ENCODE peak calls at places on chromosomes 7 and 10, in six cellular contexts. D is neuronal stem cell, M is mesenchymal stem cell, L is IMR-90, F is H1, A is trophoblast cell. G is an unnamed sample.

GRCh38 chr7:5232485-5232837 is 42.4 kb downstream of the WIPI2 start:
- DNase-seq in L (no peak), M (no peak), F (no peak), D (no peak), A (no peak), G (no peak)

GRCh38 chr7:82469207-82469606 is 25.6 kb upstream of the CACNA2D1 start:
- DNase-seq in A (no peak), F (no peak), L (no peak), M (no peak), D (no peak), G (no peak)

GRCh38 chr10:86690657-86691084 is 22.4 kb downstream of the LDB3 start:
- DNase-seq in L (no peak), M (no peak), A (no peak), D (no peak), F (no peak), G (no peak)

GRCh38 chr10:71621263-71621751 is 98.3 kb downstream of the C10orf105 start:
- DNase-seq in F (no peak), M (peak), A (no peak), D (no peak), L (no peak), G (peak)

GRCh38 chr10:107915277-107915634 is 750.8 kb upstream of the SORCS1 start:
- DNase-seq in D (no peak), A (no peak), F (no peak), M (peak), L (no peak), G (no peak)

GRCh38 chr7:151411551-151411950 is 1.7 kb upstream of the WDR86 start:
- DNase-seq in M (no peak), D (no peak), A (no peak), F (no peak), L (no peak), G (peak)

GRCh38 chr10:12534824-12535223 is 185.5 kb downstream of the CAMK1D start:
- DNase-seq in F (no peak), L (peak), D (no peak), M (peak), A (peak), G (no peak)

GRCh38 chr10:102644066-102644645 is at the start of gene TRIM8:
- DNase-seq in L (no peak), D (no peak), F (no peak), A (peak), M (peak), G (peak)

GRCh38 chr10:131532745-131533341 is 221.3 kb upstream of the TCERG1L start:
- DNase-seq in A (no peak), L (no peak), F (no peak), D (no peak), M (no peak), G (no peak)

DNA sequence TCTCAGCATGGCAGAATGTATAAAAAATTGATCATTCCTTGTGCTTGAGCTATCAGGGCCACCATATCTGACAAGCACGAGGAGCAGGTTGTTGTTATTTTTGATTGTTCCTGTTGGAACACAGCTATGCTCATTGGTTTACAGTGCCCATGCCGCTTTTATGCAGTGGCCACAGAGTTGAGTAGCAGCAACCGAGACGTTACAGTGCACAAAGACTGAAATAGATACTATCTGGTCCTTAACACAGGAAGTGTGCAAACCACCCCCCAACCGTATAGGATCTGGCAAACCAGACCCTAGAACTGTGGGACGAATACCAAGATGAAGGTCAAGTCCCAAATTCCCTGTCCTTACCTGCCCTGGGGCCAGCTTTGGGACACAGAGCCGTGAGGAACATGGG is 216.6 kb downstream of the KLF6 start:
- DNase-seq in D (no peak), A (no peak), L (no peak), M (no peak), F (no peak), G (no peak)
- H2BK5ac ChIP-seq in D (no peak), A (no peak), L (no peak), M (no peak), F (no peak), G (no peak)

GRCh38 chr10:119316002-119316358 is 108.6 kb downstream of the GRK5 start:
- DNase-seq in L (no peak), M (peak), D (no peak), F (no peak), A (no peak), G (no peak)
- H2AFZ ChIP-seq in L (no peak), M (no peak), D (peak), F (no peak), A (no peak), G (no peak)

DNA sequence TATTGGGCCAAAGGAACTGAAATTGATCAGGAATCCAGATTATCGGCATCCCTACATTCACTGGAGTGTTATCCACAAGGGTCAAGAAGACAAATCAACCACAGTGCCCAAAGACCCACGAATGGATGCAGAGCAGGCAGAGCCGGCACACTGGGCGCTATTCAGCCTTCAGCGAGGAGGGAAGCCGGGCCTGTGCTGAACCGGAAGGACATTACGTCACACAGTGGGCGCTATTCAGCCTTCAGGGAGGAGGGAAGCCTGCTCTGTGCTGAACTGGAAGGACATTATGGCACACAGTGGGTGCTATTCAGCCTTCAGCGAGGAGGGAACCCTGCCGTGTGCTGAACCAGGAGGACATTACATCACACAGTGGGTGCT is 258.8 kb downstream of the ZMYND11 start:
- DNase-seq in M (no peak), L (no peak), D (no peak), F (no peak), A (no peak), G (no peak)
- H2AK5ac ChIP-seq in M (no peak), L (peak), D (no peak), F (peak), A (peak), G (no peak)

DNA sequence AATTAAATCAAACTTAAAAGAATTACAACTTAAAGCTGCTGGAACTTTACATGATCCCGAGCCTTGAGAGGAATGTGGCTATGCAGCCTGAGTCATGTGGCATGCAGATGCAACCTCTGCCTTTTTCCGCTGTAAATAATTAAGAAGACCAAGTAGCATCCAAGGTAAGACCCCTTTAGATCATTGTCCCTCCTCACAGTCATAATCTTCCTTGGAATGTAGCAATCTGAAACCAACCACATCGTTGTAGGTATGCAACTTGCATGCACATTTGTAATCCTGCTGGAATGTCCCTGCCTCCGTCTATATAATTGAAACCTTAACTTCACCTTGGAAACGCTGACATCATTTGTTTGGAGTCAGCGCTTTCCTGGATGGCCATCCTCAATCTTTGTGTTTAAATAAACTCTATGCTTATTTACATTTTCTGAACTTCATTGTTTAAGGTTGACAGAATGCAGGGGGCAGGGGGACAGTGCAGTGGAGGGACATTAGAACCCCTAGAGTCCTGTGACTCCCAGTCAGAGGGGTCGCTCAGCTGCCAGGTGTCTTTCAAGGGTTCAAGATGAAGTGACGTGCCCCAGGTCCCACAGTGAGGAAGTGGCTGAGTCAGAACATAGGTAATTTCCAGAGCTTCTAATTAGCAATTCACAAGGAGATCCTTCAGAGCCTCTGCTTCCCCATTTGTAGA is 110.7 kb downstream of the RALA start:
- DNase-seq in D (peak), L (peak), A (peak), M (peak), F (no peak), G (no peak)
- H2BK5ac ChIP-seq in D (no peak), L (peak), A (no peak), M (peak), F (peak), G (no peak)

DNA sequence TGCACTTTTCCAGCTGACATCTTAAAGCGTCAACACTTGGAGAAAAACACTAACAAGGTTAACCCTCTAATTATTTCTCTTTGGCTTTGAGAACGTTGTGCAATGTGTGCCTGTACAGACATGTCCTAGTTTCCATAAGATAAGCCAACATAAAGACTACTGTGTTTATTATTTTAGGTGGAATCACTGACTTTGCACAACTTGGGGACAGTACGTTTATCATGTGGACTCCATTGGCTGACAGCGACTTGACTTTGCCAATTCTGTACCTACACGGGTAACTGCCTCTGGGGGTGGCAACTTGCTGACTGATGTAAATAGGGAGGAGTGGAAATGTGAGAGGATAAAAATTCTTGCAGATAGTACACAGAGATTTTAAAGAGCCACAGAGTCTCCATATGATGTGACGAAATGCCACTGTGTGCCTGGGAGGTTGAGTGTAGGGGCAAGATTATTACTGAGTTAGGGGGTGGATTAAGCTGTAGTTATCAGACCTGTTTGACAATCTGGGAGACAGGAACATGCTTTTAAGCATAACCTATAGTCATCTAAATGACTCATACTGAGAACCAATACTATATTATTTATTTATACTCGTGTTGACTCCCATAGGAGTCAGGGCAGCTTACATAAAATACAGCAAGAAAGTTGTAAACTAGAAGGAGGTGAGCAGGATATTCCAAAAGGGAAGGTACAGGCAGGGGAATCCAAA is 21.0 kb downstream of the SLC13A4 start:
- DNase-seq in F (no peak), M (no peak), L (peak), D (no peak), A (peak), G (no peak)
- H2AFZ ChIP-seq in F (no peak), M (no peak), L (no peak), D (no peak), A (no peak), G (no peak)

G was measured in H9.